ENCODE peak calls at places on chromosomes 6 and 20, in nine cellular contexts. V is GM20000, R is EL, T is NCI-H1417, O is substantia nigra, B is HT1080, W is C1 segment of cervical spinal cord, N is NCI-H774, E is H54. U is an unnamed sample.

GRCh38 chr20:11166716-11167115 is 492.9 kb upstream of the JAG1 start:
- DNase-seq in R (no peak), B (no peak), O (no peak), W (no peak), N (no peak), T (no peak), E (no peak), V (no peak), U (no peak)

GRCh38 chr20:49400904-49401303 is 81.6 kb downstream of the KCNB1 start:
- DNase-seq in W (no peak), V (no peak), T (no peak), B (no peak), O (no peak), N (no peak), R (peak), E (no peak), U (no peak)

GRCh38 chr6:160055378-160055777 is 66.2 kb upstream of the SLC22A1 start:
- DNase-seq in E (no peak), B (no peak), T (no peak), R (no peak), O (no peak), V (no peak), W (no peak), N (no peak), U (no peak)

GRCh38 chr20:4585104-4585753 is 136.5 kb upstream of the PRND start:
- DNase-seq in B (no peak), O (no peak), E (no peak), T (no peak), N (no peak), W (no peak), V (no peak), R (peak), U (no peak)

GRCh38 chr6:150934380-150934779 is 68.9 kb downstream of the MTHFD1L start:
- DNase-seq in T (no peak), R (peak), V (no peak), W (no peak), B (peak), O (no peak), E (no peak), N (no peak), U (no peak)

GRCh38 chr20:31566332-31566657 is 38.8 kb upstream of the ID1 start:
- DNase-seq in W (no peak), N (no peak), E (no peak), O (no peak), B (no peak), R (no peak), T (no peak), V (no peak), U (no peak)

GRCh38 chr6:73011945-73012344 is 213.4 kb downstream of the KHDC1L start:
- DNase-seq in W (no peak), R (no peak), N (no peak), O (no peak), T (no peak), B (no peak), E (no peak), V (no peak), U (no peak)

GRCh38 chr6:47111685-47112084 is 69.6 kb upstream of the ADGRF1 start:
- DNase-seq in B (peak), E (no peak), O (no peak), T (no peak), R (peak), V (no peak), W (no peak), N (no peak), U (no peak)

GRCh38 chr20:54094268-54094580 is 23.8 kb upstream of the BCAS1 start:
- DNase-seq in R (no peak), B (no peak), T (no peak), O (no peak), E (no peak), W (no peak), N (no peak), V (no peak), U (no peak)

GRCh38 chr6:31836676-31837611 is 9.4 kb downstream of the HSPA1B start:
- DNase-seq in T (no peak), R (peak), N (no peak), W (no peak), B (no peak), O (no peak), V (no peak), E (no peak), U (no peak)

GRCh38 chr6:114740547-114740946 is 397.7 kb upstream of the HS3ST5 start:
- DNase-seq in W (no peak), E (no peak), O (no peak), R (peak), V (no peak), T (no peak), N (no peak), B (peak), U (no peak)

GRCh38 chr6:43129434-43130194 is 41.5 kb upstream of the SRF start:
- DNase-seq in R (peak), W (peak), B (peak), V (peak), N (no peak), O (no peak), E (peak), T (no peak), U (peak)

GRCh38 chr6:144156991-144157390 is 6.7 kb downstream of the STX11 start:
- DNase-seq in R (no peak), E (no peak), W (no peak), V (no peak), B (no peak), N (no peak), O (no peak), T (no peak), U (no peak)

GRCh38 chr6:109580519-109580918 is 97.5 kb upstream of the ZBTB24 start:
- DNase-seq in W (no peak), E (peak), T (no peak), N (no peak), V (no peak), O (no peak), R (peak), B (peak), U (no peak)

GRCh38 chr6:26045939-26046368 is 41.3 kb upstream of the HFE start:
- DNase-seq in O (no peak), W (no peak), N (no peak), B (peak), R (no peak), T (peak), V (no peak), E (no peak), U (peak)

GRCh38 chr20:53495357-53495756 is 98.3 kb downstream of the ZNF217 start:
- DNase-seq in N (no peak), E (no peak), B (no peak), V (no peak), R (no peak), O (no peak), W (no peak), T (no peak), U (no peak)